ENCODE peak calls at places on chromosomes 6 and 20, in eight cellular contexts. Q, X, S, L, R, E, O and F are unnamed samples. For H3K36me3, the result is how much of the 10 kb centered on the place peaks cover.

GRCh38 chr6:158487495-158487894 is 72.4 kb upstream of the TMEM181 start:
- DNase-seq in X (peak), Q (no peak), S (no peak), O (no peak), L (no peak), E (no peak), R (no peak), F (no peak)

GRCh38 chr6:151350442-151351145 is 40.8 kb downstream of the ZBTB2 start:
- DNase-seq in O (no peak), R (no peak), L (no peak), Q (no peak), X (no peak), E (no peak), S (no peak), F (no peak)

GRCh38 chr20:49219924-49220831 is 962 bp downstream of the DDX27 start:
- DNase-seq in L (no peak), S (peak), E (no peak), O (no peak), R (no peak), Q (no peak), X (no peak), F (no peak)

GRCh38 chr6:168388641-168389633 is 52.0 kb upstream of the SMOC2 start:
- DNase-seq in S (peak), L (no peak), E (no peak), X (no peak), Q (peak), O (no peak), R (no peak), F (no peak)

GRCh38 chr20:52031574-52032303 is 159.8 kb downstream of the ZFP64 start:
- DNase-seq in R (no peak), O (no peak), L (peak), S (no peak), Q (peak), X (peak), E (peak), F (no peak)

GRCh38 chr6:148671085-148671484 is 75.7 kb upstream of the UST start:
- DNase-seq in R (no peak), E (no peak), S (no peak), O (no peak), X (no peak), L (no peak), Q (no peak), F (no peak)

GRCh38 chr6:127515794-127516675 is 3.1 kb downstream of the MTCL3 start:
- DNase-seq in Q (no peak), S (peak), L (peak), R (peak), E (peak), X (peak), O (peak), F (no peak)

GRCh38 chr20:46810442-46811327 is 84.0 kb upstream of the EYA2 start:
- DNase-seq in R (no peak), E (no peak), O (no peak), S (no peak), Q (no peak), L (no peak), X (no peak), F (no peak)

GRCh38 chr6:36834576-36835293 is 4.5 kb downstream of the CPNE5 start:
- DNase-seq in S (no peak), R (no peak), O (no peak), X (no peak), E (no peak), Q (no peak), L (no peak), F (no peak)

GRCh38 chr20:43977962-43978361 is 63.3 kb downstream of the TOX2 start:
- DNase-seq in E (no peak), X (no peak), O (no peak), Q (no peak), L (no peak), S (no peak), R (no peak), F (no peak)

GRCh38 chr20:34949120-34949519 is 6.5 kb downstream of the GSS start:
- DNase-seq in X (no peak), Q (no peak), E (peak), O (no peak), R (no peak), S (no peak), L (peak), F (no peak)

GRCh38 chr20:10453241-10453640 is 18.1 kb downstream of the SLX4IP start:
- DNase-seq in X (no peak), S (peak), O (no peak), R (no peak), Q (no peak), E (peak), L (peak), F (no peak)

GRCh38 chr6:41605649-41606048 is 32.6 kb upstream of the MDFI start:
- DNase-seq in E (no peak), O (no peak), L (no peak), Q (no peak), X (no peak), S (no peak), R (no peak), F (no peak)

GRCh38 chr6:163324928-163325784 is 89.4 kb upstream of the QKI start:
- DNase-seq in S (no peak), X (peak), E (no peak), Q (peak), L (no peak), O (peak), R (no peak), F (no peak)

GRCh38 chr6:102571236-102571908 is 1177.9 kb downstream of the GRIK2 start:
- DNase-seq in O (no peak), L (no peak), R (no peak), S (no peak), Q (no peak), X (no peak), E (no peak), F (no peak)

GRCh38 chr6:16316741-16317251 is 78.4 kb downstream of the GMPR start:
- DNase-seq in R (no peak), E (no peak), O (peak), Q (peak), L (no peak), X (peak), S (no peak), F (no peak)

GRCh38 chr20:24952376-24953203 is 3.5 kb downstream of the CST7 start:
- DNase-seq in S (peak), L (peak), O (no peak), X (no peak), R (no peak), Q (no peak), E (no peak), F (no peak)

GRCh38 chr6:33694401-33694931 is 17.0 kb downstream of the UQCC2 start:
- DNase-seq in O (no peak), E (no peak), R (peak), Q (no peak), L (no peak), X (peak), S (peak), F (no peak)

GRCh38 chr20:16397053-16397452 is 176.2 kb downstream of the KIF16B start:
- DNase-seq in O (peak), R (peak), E (no peak), L (no peak), S (no peak), X (no peak), Q (no peak), F (peak)

GRCh38 chr20:49431345-49431744 is 51.1 kb downstream of the KCNB1 start:
- DNase-seq in R (no peak), O (no peak), X (no peak), S (no peak), L (no peak), Q (no peak), E (no peak), F (no peak)

GRCh38 chr6:168247456-168248147 is 72.0 kb downstream of the DACT2 start:
- DNase-seq in R (no peak), O (peak), L (peak), E (peak), S (no peak), X (no peak), Q (peak), F (no peak)

GRCh38 chr6:118501816-118502568 is 46.1 kb upstream of the PLN start:
- DNase-seq in X (peak), O (peak), E (no peak), L (no peak), Q (no peak), S (no peak), R (no peak), F (no peak)

GRCh38 chr6:15876406-15876805 is 213.6 kb upstream of the DTNBP1 start:
- DNase-seq in L (no peak), E (no peak), X (no peak), Q (no peak), S (no peak), R (no peak), O (no peak), F (no peak)

GRCh38 chr6:15066433-15067337 is 179.2 kb upstream of the JARID2 start:
- DNase-seq in O (peak), L (peak), X (peak), S (peak), Q (no peak), E (peak), R (peak), F (no peak)

GRCh38 chr6:24740861-24741260 is 21.9 kb upstream of the C6orf62 start:
- DNase-seq in S (no peak), Q (no peak), O (no peak), L (no peak), R (no peak), E (no peak), X (peak), F (no peak)

GRCh38 chr20:54122189-54122588 is 51.6 kb downstream of the CYP24A1 start:
- DNase-seq in L (no peak), E (no peak), S (no peak), R (peak), Q (no peak), X (peak), O (no peak), F (no peak)

GRCh38 chr20:62875419-62876355 is 14.1 kb upstream of the TCFL5 start:
- DNase-seq in O (peak), E (peak), S (peak), L (peak), Q (peak), R (peak), X (peak), F (no peak)

GRCh38 chr6:20757761-20758160 is 223.5 kb downstream of the CDKAL1 start:
- DNase-seq in L (no peak), X (peak), S (no peak), E (no peak), Q (no peak), O (no peak), R (no peak), F (no peak)

GRCh38 chr6:52598123-52598823 is 21.4 kb upstream of the TRAM2 start:
- DNase-seq in Q (peak), O (peak), E (peak), L (peak), R (peak), S (no peak), X (peak), F (no peak)

GRCh38 chr6:127266892-127267741 is 453 bp downstream of the RNF146 start:
- DNase-seq in S (peak), O (peak), E (peak), Q (no peak), R (peak), L (peak), X (peak), F (no peak)

GRCh38 chr6:113824411-113824810 is 32.7 kb upstream of the MARCKS start:
- DNase-seq in Q (no peak), S (no peak), E (no peak), L (no peak), X (peak), R (no peak), O (no peak), F (no peak)

GRCh38 chr6:33445020-33445676 is 9.2 kb upstream of the ZBTB9 start:
- DNase-seq in Q (no peak), S (no peak), L (no peak), E (no peak), X (no peak), R (no peak), O (no peak), F (no peak)

GRCh38 chr6:112743343-112743742 is 396.2 kb downstream of the RFPL4B start:
- DNase-seq in R (no peak), O (no peak), Q (no peak), L (no peak), S (no peak), X (no peak), E (no peak), F (no peak)

DNA sequence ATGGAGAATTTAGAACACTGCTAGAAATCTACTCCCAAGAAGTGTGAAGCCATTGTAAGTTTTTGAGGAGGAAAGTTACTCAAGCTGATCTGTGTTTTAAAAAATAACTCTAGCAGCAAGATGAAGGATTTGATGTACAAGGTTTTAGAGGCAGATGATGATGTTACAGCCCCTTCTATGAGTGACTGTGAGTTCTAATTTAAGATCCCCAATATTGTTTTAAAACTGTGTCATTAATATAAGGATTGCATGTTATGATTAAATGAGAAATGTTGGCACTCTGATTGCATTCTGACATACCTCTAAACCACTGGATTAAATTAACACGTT is 293.5 kb downstream of the ADGB start:
- DNase-seq in S (no peak), X (no peak), O (no peak), L (no peak), Q (no peak), E (no peak), R (no peak), F (no peak)
- H3K27ac ChIP-seq in S (no peak), X (peak), O (no peak), L (no peak), Q (no peak), E (no peak), R (no peak), F (no peak)

GRCh38 chr20:58638467-58639181 is 12.5 kb upstream of the STX16 start:
- DNase-seq in S (peak), R (peak), X (no peak), L (no peak), Q (no peak), E (no peak), O (no peak), F (no peak)
- H3K36me3 ChIP-seq in S (under half), R (under half), X (under half), L (under half), Q (under half), E (under half), O (under half), F (under half)

GRCh38 chr20:64257107-64257757 is 1.7 kb downstream of the PCMTD2 start:
- DNase-seq in X (no peak), S (peak), O (no peak), L (no peak), R (no peak), E (no peak), Q (no peak), F (no peak)

GRCh38 chr20:64256282-64256947 is 867 bp downstream of the PCMTD2 start:
- DNase-seq in O (no peak), S (peak), X (peak), Q (no peak), L (peak), R (no peak), E (no peak), F (no peak)

GRCh38 chr20:64254156-64254555 is 1.4 kb upstream of the PCMTD2 start:
- DNase-seq in O (no peak), E (no peak), L (peak), S (no peak), X (no peak), R (no peak), Q (no peak), F (no peak)

GRCh38 chr20:64254571-64255360 is 782 bp upstream of the PCMTD2 start:
- DNase-seq in S (peak), L (peak), E (no peak), Q (no peak), O (no peak), R (no peak), X (no peak), F (no peak)

DNA sequence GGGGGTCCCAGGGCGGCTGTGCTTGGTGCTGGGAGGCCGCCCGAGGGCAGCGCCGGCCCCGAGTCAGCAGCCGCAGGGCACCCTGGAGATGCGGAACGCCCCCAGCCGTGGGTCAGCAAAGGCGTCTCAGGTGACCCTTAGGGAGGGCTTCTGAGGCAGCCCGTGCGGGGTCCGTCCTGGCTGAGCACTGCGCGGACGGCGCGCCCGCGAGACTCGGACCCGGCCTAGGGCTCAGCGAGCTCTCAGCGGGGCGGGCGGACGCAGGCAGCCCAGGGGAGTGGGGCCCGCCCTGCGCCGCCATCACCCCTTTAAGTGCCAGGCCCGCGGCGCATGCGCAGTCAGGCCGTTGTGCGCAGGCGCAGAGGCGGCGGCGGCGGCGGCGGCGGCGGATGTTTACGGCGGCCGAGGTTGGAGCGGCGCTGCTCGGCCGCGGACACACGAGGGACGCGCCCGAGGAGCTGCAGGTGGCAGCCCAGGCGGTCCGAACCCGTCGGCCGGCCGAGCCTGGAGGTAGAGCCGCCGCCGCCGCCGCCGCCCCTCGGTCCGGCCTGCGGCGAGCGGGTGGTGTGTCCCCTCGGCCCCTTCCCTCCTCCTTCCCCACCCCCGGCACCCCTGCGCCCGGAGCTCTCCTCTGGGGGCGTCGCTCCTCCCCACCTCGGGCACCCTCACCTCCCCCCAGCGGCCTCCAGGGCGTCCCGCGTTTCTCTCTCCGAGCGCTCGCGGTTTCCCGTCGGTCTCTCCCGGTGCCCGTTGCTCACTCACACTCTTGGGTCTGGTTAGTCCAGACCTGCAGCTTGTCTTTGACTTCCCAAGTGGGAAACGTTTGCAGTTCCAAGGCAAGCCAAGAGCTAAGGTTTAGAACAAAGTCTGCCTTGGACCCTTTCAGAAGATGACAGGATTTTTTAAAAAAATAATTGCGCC is at the start of gene PCMTD2:
- DNase-seq in O (peak), X (peak), Q (peak), R (peak), L (peak), E (peak), S (peak), F (peak)
- TF ChIP-seq POLR2A in O (peak), X (no peak), Q (peak), R (peak), L (no peak), E (peak), S (no peak), F (no peak)

GRCh38 chr6:121776054-121776453 is 340.6 kb downstream of the GJA1 start:
- DNase-seq in R (no peak), L (no peak), E (no peak), X (no peak), Q (no peak), O (no peak), S (no peak), F (no peak)

DNA sequence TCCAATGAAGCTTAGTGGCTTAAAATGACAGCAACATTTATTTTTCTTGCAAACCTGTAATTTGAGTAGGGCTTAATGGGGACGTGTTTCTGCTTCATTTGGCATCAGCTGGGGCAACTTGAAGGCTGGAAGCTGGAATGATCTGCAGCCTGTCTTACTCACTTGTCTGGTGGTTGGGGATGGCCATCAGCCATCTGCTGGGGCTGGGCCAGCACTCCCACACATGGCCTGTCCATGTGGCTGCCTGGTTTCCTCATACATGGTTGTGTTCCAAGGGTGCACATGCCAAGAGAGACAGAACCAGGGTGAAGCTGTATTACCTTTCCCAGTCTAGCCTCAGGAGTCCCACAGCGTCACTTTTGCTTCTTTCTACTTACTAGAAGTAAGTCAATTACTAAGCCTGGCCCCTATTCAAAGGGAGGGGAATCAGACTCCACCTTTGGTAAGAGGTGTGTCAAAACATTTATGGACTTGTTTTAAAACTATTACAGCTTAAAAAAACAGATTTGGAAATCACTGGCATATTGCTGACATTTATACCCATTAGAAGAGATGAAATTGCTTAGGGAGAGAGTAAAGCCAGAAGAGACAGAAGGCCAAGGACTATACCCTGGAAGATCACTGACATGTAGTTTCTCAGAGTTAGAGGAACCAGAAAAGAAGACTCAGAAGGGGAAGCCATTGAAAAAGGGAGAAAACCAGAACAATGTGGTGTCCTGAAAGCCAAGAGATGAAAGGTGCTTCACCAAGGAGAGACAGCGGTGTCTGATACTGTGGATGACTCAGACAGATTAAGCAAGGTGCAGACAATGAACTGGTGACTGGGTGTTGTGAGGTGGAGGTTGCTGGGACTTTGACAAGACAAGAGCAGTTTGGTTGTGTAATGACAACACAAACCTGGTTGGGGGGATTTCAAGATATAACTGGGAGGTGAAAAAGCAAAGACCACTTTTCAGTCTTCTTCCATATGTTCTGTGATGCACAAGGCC is 345.2 kb downstream of the GJA1 start:
- DNase-seq in R (peak), L (peak), E (no peak), O (peak), Q (no peak), X (peak), S (no peak), F (peak)
- H3K27ac ChIP-seq in R (peak), L (no peak), E (no peak), O (no peak), Q (no peak), X (peak), S (no peak), F (peak)

GRCh38 chr6:18245642-18246041 is 18.7 kb downstream of the DEK start:
- DNase-seq in Q (no peak), O (no peak), R (no peak), S (no peak), X (no peak), L (no peak), E (no peak), F (no peak)

GRCh38 chr6:18243302-18243893 is 20.9 kb downstream of the DEK start:
- DNase-seq in E (no peak), R (no peak), Q (no peak), O (no peak), L (no peak), S (no peak), X (no peak), F (no peak)

GRCh38 chr6:18246205-18246604 is 18.1 kb downstream of the DEK start:
- DNase-seq in O (no peak), Q (no peak), R (no peak), S (no peak), L (no peak), X (no peak), E (no peak), F (no peak)

GRCh38 chr6:18245079-18245478 is 19.3 kb downstream of the DEK start:
- DNase-seq in O (no peak), Q (no peak), L (no peak), E (no peak), S (no peak), X (no peak), R (no peak), F (no peak)

GRCh38 chr6:18244251-18244650 is 20.1 kb downstream of the DEK start:
- DNase-seq in S (no peak), E (no peak), X (no peak), O (no peak), L (no peak), Q (no peak), R (no peak), F (no peak)
- H3K36me3 ChIP-seq in S (half or more), E (under half), X (under half), O (under half), L (under half), Q (half or more), R (under half), F (half or more)

GRCh38 chr20:36064661-36065426 is 89.7 kb upstream of the EPB41L1 start:
- DNase-seq in S (peak), L (peak), E (peak), R (peak), Q (peak), X (peak), O (peak), F (peak)
- TF ChIP-seq POLR2A in S (no peak), L (peak), E (peak), R (peak), Q (peak), X (no peak), O (peak), F (no peak)